ENCODE peak calls at places on chromosomes 12 and 14, in seven cellular contexts. One of them, this sample, is unnamed.

GRCh38 chr14:26730929-26731618 is 133.2 kb upstream of the NOVA1 start:
- DNase-seq in CD8-positive, alpha-beta T cell: no peak
- DNase-seq in suprapubic skin: no peak
- DNase-seq in lung: no peak
- DNase-seq in OCI-LY7: peak; percentile 0
- DNase-seq in fibroblast of lung: peak; percentile 5
- DNase-seq in esophagus muscularis mucosa: no peak
- DNase-seq in this sample: no peak

GRCh38 chr12:75781532-75782046 is 250.0 kb downstream of the PHLDA1 start:
- DNase-seq in CD8-positive, alpha-beta T cell: no peak
- DNase-seq in suprapubic skin: no peak
- DNase-seq in lung: no peak
- DNase-seq in OCI-LY7: no peak
- DNase-seq in fibroblast of lung: peak; percentile 79
- DNase-seq in esophagus muscularis mucosa: no peak
- DNase-seq in this sample: no peak

GRCh38 chr14:33938131-33938949 is 12.5 kb downstream of the EGLN3 start:
- DNase-seq in CD8-positive, alpha-beta T cell: no peak
- DNase-seq in suprapubic skin: no peak
- DNase-seq in lung: no peak
- DNase-seq in OCI-LY7: no peak
- DNase-seq in fibroblast of lung: peak; percentile 10
- DNase-seq in esophagus muscularis mucosa: no peak
- DNase-seq in this sample: peak; percentile 80

GRCh38 chr12:3837049-3837448 is 36.1 kb downstream of the PARP11 start:
- DNase-seq in CD8-positive, alpha-beta T cell: no peak
- DNase-seq in suprapubic skin: no peak
- DNase-seq in lung: no peak
- DNase-seq in OCI-LY7: peak; percentile 5
- DNase-seq in fibroblast of lung: no peak
- DNase-seq in esophagus muscularis mucosa: no peak
- DNase-seq in this sample: no peak

GRCh38 chr12:2543801-2544200 is 251.0 kb upstream of the FKBP4 start:
- DNase-seq in CD8-positive, alpha-beta T cell: no peak
- DNase-seq in suprapubic skin: no peak
- DNase-seq in lung: no peak
- DNase-seq in OCI-LY7: no peak
- DNase-seq in fibroblast of lung: no peak
- DNase-seq in esophagus muscularis mucosa: no peak
- DNase-seq in this sample: no peak

GRCh38 chr12:5031958-5032357 is 11.7 kb upstream of the KCNA5 start:
- DNase-seq in CD8-positive, alpha-beta T cell: no peak
- DNase-seq in suprapubic skin: no peak
- DNase-seq in lung: no peak
- DNase-seq in OCI-LY7: no peak
- DNase-seq in fibroblast of lung: no peak
- DNase-seq in esophagus muscularis mucosa: no peak
- DNase-seq in this sample: no peak

GRCh38 chr12:131264625-131265024 is 310.9 kb downstream of the ADGRD1 start:
- DNase-seq in CD8-positive, alpha-beta T cell: no peak
- DNase-seq in suprapubic skin: no peak
- DNase-seq in lung: no peak
- DNase-seq in OCI-LY7: no peak
- DNase-seq in fibroblast of lung: no peak
- DNase-seq in esophagus muscularis mucosa: no peak
- DNase-seq in this sample: no peak

GRCh38 chr12:85325452-85325851 is 45.4 kb downstream of the ALX1 start:
- DNase-seq in CD8-positive, alpha-beta T cell: no peak
- DNase-seq in suprapubic skin: no peak
- DNase-seq in lung: no peak
- DNase-seq in OCI-LY7: no peak
- DNase-seq in fibroblast of lung: no peak
- DNase-seq in esophagus muscularis mucosa: no peak
- DNase-seq in this sample: no peak

GRCh38 chr14:32779845-32780244 is 158.8 kb upstream of the NPAS3 start:
- DNase-seq in CD8-positive, alpha-beta T cell: no peak
- DNase-seq in suprapubic skin: no peak
- DNase-seq in lung: no peak
- DNase-seq in OCI-LY7: no peak
- DNase-seq in fibroblast of lung: no peak
- DNase-seq in esophagus muscularis mucosa: no peak
- DNase-seq in this sample: no peak

GRCh38 chr14:77053046-77053841 is 24.7 kb upstream of the IRF2BPL start:
- DNase-seq in CD8-positive, alpha-beta T cell: peak; percentile 82
- DNase-seq in suprapubic skin: no peak
- DNase-seq in lung: peak; percentile 73
- DNase-seq in OCI-LY7: peak; percentile 86
- DNase-seq in fibroblast of lung: peak; percentile 74
- DNase-seq in esophagus muscularis mucosa: no peak
- DNase-seq in this sample: peak; percentile 77

GRCh38 chr12:93790472-93791152 is 113.4 kb downstream of the CRADD start:
- DNase-seq in CD8-positive, alpha-beta T cell: peak; percentile 35
- DNase-seq in suprapubic skin: no peak
- DNase-seq in lung: no peak
- DNase-seq in OCI-LY7: no peak
- DNase-seq in fibroblast of lung: peak; percentile 93
- DNase-seq in esophagus muscularis mucosa: no peak
- DNase-seq in this sample: no peak

GRCh38 chr12:31001581-31002360 is 71.9 kb upstream of the DDX11 start:
- DNase-seq in CD8-positive, alpha-beta T cell: no peak
- DNase-seq in suprapubic skin: no peak
- DNase-seq in lung: no peak
- DNase-seq in OCI-LY7: no peak
- DNase-seq in fibroblast of lung: no peak
- DNase-seq in esophagus muscularis mucosa: no peak
- DNase-seq in this sample: no peak

GRCh38 chr14:65237023-65237814 is 134.9 kb upstream of the MAX start:
- DNase-seq in CD8-positive, alpha-beta T cell: no peak
- DNase-seq in suprapubic skin: no peak
- DNase-seq in lung: no peak
- DNase-seq in OCI-LY7: no peak
- DNase-seq in fibroblast of lung: peak; percentile 69
- DNase-seq in esophagus muscularis mucosa: no peak
- DNase-seq in this sample: no peak

GRCh38 chr14:71320734-71321555 is 413.7 kb downstream of the PCNX1 start:
- DNase-seq in CD8-positive, alpha-beta T cell: peak; percentile 60
- DNase-seq in suprapubic skin: peak; percentile 82
- DNase-seq in lung: peak; percentile 65
- DNase-seq in OCI-LY7: peak; percentile 73
- DNase-seq in fibroblast of lung: peak; percentile 72
- DNase-seq in esophagus muscularis mucosa: no peak
- DNase-seq in this sample: peak; percentile 85

GRCh38 chr14:53127832-53128231 is 25.3 kb downstream of the DDHD1 start:
- DNase-seq in CD8-positive, alpha-beta T cell: no peak
- DNase-seq in suprapubic skin: no peak
- DNase-seq in lung: no peak
- DNase-seq in OCI-LY7: no peak
- DNase-seq in fibroblast of lung: no peak
- DNase-seq in esophagus muscularis mucosa: no peak
- DNase-seq in this sample: no peak

GRCh38 chr12:21893924-21894323 is 47.3 kb downstream of the ABCC9 start:
- DNase-seq in CD8-positive, alpha-beta T cell: no peak
- DNase-seq in suprapubic skin: no peak
- DNase-seq in lung: no peak
- DNase-seq in OCI-LY7: no peak
- DNase-seq in fibroblast of lung: no peak
- DNase-seq in esophagus muscularis mucosa: no peak
- DNase-seq in this sample: no peak

DNA sequence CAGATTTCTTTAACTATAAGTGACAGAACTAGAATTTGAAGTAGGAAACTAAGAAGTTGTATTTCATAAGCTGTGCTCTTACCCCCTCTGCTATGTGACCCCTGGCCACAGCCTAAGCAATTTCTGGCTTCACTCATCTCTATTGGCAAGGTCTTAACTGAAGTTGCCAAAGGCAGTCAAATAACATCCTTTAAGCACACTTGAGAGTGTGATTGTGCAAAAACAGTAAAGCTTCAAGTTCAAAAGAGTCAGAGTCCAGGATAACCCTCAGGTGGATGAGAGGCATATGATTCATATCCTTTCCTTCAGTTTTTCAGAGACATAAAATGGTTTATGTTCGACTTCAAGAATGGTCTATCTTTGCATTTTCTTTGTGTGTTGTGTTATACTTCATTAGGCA is 45.2 kb downstream of the GRIP1 start:
- DNase-seq in CD8-positive, alpha-beta T cell: no peak
- DNase-seq in suprapubic skin: no peak
- DNase-seq in lung: peak; percentile 38
- DNase-seq in OCI-LY7: no peak
- DNase-seq in fibroblast of lung: peak; percentile 80
- DNase-seq in esophagus muscularis mucosa: no peak
- DNase-seq in this sample: no peak
- H3K27ac ChIP-seq in CD8-positive, alpha-beta T cell: no peak overlapping the region
- H3K27ac ChIP-seq in suprapubic skin: no peak overlapping the region
- H3K27ac ChIP-seq in lung: no peak overlapping the region
- H3K27ac ChIP-seq in OCI-LY7: no peak overlapping the region
- H3K27ac ChIP-seq in fibroblast of lung: no peak overlapping the region
- H3K27ac ChIP-seq in esophagus muscularis mucosa: no peak overlapping the region
- H3K27ac ChIP-seq in this sample: no peak overlapping the region

DNA sequence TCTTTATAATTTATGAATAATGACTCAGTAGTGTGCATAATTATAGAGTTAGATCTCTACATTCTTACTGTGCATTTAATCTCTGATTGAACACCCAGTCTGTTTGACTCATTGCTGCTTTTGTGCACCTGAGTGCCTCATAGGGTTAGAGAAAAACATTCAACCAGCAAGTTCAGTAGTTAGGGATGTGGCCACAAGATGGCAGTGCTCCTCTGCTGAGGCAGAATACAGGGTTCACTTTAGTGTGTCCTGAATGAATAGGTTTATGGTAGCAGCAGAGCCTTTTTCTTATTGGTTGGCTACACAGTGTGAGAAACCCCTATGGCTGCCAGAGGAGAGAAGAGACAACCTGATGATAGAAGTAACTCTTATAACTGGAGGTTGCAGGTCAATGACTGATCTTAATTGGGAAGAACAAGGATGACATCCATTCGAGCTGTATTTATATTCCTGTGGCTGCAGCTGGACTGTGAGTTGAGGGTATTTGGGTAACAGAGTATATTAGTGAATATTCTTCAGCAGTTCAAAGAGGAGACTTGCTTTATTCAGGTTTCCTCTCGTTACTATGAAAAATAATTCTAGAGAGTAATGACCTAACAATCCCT is 194.9 kb upstream of the OR4E1 start:
- DNase-seq in CD8-positive, alpha-beta T cell: peak; percentile 83
- DNase-seq in suprapubic skin: no peak
- DNase-seq in lung: peak; percentile 37
- DNase-seq in OCI-LY7: peak; percentile 69
- DNase-seq in fibroblast of lung: no peak
- DNase-seq in esophagus muscularis mucosa: no peak
- DNase-seq in this sample: no peak
- TF ChIP-seq CTCF in CD8-positive, alpha-beta T cell: peak; percentile 81
- TF ChIP-seq CTCF in suprapubic skin: no peak
- TF ChIP-seq CTCF in lung: peak; percentile 38
- TF ChIP-seq CTCF in OCI-LY7: peak; percentile 94
- TF ChIP-seq CTCF in fibroblast of lung: peak; percentile 74
- TF ChIP-seq CTCF in esophagus muscularis mucosa: peak; percentile 32
- TF ChIP-seq CTCF in this sample: peak; percentile 58

GRCh38 chr14:55451398-55451797 is 11.0 kb upstream of the TBPL2 start:
- DNase-seq in CD8-positive, alpha-beta T cell: no peak
- DNase-seq in suprapubic skin: no peak
- DNase-seq in lung: no peak
- DNase-seq in OCI-LY7: no peak
- DNase-seq in fibroblast of lung: no peak
- DNase-seq in esophagus muscularis mucosa: peak; percentile 42
- DNase-seq in this sample: no peak

GRCh38 chr14:55450124-55450523 is 9.7 kb upstream of the TBPL2 start:
- DNase-seq in CD8-positive, alpha-beta T cell: no peak
- DNase-seq in suprapubic skin: no peak
- DNase-seq in lung: no peak
- DNase-seq in OCI-LY7: no peak
- DNase-seq in fibroblast of lung: no peak
- DNase-seq in esophagus muscularis mucosa: peak; percentile 21
- DNase-seq in this sample: no peak

GRCh38 chr14:55450987-55451386 is 10.6 kb upstream of the TBPL2 start:
- DNase-seq in CD8-positive, alpha-beta T cell: no peak
- DNase-seq in suprapubic skin: no peak
- DNase-seq in lung: no peak
- DNase-seq in OCI-LY7: no peak
- DNase-seq in fibroblast of lung: no peak
- DNase-seq in esophagus muscularis mucosa: no peak
- DNase-seq in this sample: no peak

GRCh38 chr14:55451950-55452349 is 11.5 kb upstream of the TBPL2 start:
- DNase-seq in CD8-positive, alpha-beta T cell: no peak
- DNase-seq in suprapubic skin: no peak
- DNase-seq in lung: no peak
- DNase-seq in OCI-LY7: no peak
- DNase-seq in fibroblast of lung: no peak
- DNase-seq in esophagus muscularis mucosa: peak; percentile 70
- DNase-seq in this sample: no peak

DNA sequence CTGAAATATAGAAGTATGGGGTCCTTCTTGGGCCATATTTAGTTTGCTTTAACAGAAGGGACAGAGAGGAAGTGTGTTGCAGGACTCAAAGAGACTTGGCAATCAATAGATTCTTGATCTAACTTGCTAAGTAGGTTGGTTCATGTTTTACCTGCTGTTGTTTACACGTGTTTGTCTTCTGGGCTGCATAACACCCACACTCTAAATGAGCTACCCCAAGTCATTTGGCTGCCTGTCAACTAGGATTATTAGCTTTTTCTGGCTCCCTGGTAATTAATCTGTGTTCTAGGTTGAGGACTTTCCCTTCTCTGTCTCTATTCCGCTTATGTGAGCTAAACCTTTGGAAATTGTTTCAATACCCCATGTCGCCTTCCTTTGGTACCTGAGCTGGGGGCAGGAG is 10.1 kb upstream of the TBPL2 start:
- DNase-seq in CD8-positive, alpha-beta T cell: no peak
- DNase-seq in suprapubic skin: no peak
- DNase-seq in lung: no peak
- DNase-seq in OCI-LY7: no peak
- DNase-seq in fibroblast of lung: no peak
- DNase-seq in esophagus muscularis mucosa: no peak
- DNase-seq in this sample: no peak
- H3K27ac ChIP-seq in CD8-positive, alpha-beta T cell: no peak overlapping the region
- H3K27ac ChIP-seq in suprapubic skin: no peak overlapping the region
- H3K27ac ChIP-seq in lung: no peak overlapping the region
- H3K27ac ChIP-seq in OCI-LY7: no peak overlapping the region
- H3K27ac ChIP-seq in fibroblast of lung: no peak overlapping the region
- H3K27ac ChIP-seq in esophagus muscularis mucosa: no peak overlapping the region
- H3K27ac ChIP-seq in this sample: no peak overlapping the region

DNA sequence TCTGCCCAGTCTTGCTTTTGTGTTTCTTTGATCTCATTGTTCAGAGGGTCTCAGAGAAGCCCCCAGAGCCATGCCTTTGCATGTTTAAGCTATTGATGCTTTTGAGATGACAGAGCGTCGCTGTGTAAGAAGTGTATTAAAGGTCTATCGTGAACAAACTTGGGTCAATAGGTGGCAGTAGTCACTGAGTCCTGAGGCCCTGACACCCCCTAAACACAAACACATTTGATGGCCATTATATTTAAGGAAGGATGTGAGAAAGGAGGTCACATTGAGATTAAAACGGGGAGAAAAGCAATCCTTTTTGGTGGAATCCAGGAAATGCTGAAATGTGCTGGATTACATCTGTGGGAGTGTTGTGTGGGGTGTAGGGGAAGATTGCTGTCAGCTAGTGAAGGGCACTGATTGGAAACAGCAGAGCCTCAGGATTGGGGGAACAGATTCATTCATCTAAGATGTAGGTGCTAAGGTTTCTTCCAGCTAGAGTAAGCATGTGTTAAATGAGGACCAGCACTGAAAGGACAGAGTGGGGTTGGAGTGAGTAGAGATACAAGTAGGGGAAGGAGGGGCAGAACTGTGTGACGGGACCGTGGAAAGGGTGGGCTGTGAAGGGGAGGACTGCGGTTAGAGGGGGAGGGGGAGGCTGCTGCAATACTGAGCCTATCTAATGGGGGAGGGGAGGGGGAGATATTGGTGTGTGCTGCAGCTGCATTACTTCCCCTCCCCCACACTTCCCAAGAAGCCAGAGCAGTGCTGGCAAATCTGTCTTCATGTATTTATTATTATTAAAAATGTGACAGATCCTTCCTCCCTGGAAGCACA is 12.7 kb downstream of the NGDN start:
- DNase-seq in CD8-positive, alpha-beta T cell: no peak
- DNase-seq in suprapubic skin: no peak
- DNase-seq in lung: no peak
- DNase-seq in OCI-LY7: no peak
- DNase-seq in fibroblast of lung: no peak
- DNase-seq in esophagus muscularis mucosa: no peak
- DNase-seq in this sample: no peak
- TF ChIP-seq CTCF in CD8-positive, alpha-beta T cell: no peak
- TF ChIP-seq CTCF in suprapubic skin: no peak
- TF ChIP-seq CTCF in lung: no peak
- TF ChIP-seq CTCF in OCI-LY7: peak; percentile 55
- TF ChIP-seq CTCF in fibroblast of lung: no peak
- TF ChIP-seq CTCF in esophagus muscularis mucosa: no peak
- TF ChIP-seq CTCF in this sample: no peak

This sample was measured in heart left ventricle.